ENCODE peak calls at places on chromosomes 11 and 22, in seven cellular contexts. T, N, F, G, W, C and H are unnamed samples.

GRCh38 chr22:42076764-42077485 is 2.6 kb upstream of the SMDT1 start:
- DNase-seq in T (no peak), N (no peak), F (no peak), G (no peak), W (no peak), C (no peak), H (no peak)

GRCh38 chr11:36459046-36459445 is 51.0 kb downstream of the TRAF6 start:
- DNase-seq in T (no peak), N (no peak), F (no peak), G (no peak), W (no peak), C (no peak), H (no peak)

GRCh38 chr22:36104988-36105387 is 55.6 kb downstream of the APOL3 start:
- DNase-seq in T (peak), N (peak), F (no peak), G (no peak), W (peak), C (no peak), H (no peak)

GRCh38 chr11:118176400-118177134 is at the start of gene SCN2B:
- DNase-seq in T (no peak), N (no peak), F (no peak), G (no peak), W (no peak), C (no peak), H (no peak)

GRCh38 chr11:9625728-9626127 is 38.1 kb upstream of the SWAP70 start:
- DNase-seq in T (no peak), N (no peak), F (no peak), G (no peak), W (no peak), C (no peak), H (no peak)

GRCh38 chr22:44881246-44881600 is 128.6 kb downstream of the PHF21B start:
- DNase-seq in T (no peak), N (no peak), F (no peak), G (no peak), W (no peak), C (no peak), H (no peak)

GRCh38 chr11:61425367-61426131 is 4.2 kb downstream of the CPSF7 start:
- DNase-seq in T (no peak), N (no peak), F (no peak), G (no peak), W (no peak), C (no peak), H (no peak)

GRCh38 chr11:96361778-96362177 is 18.8 kb upstream of the MAML2 start:
- DNase-seq in T (peak), N (peak), F (no peak), G (no peak), W (peak), C (no peak), H (no peak)

GRCh38 chr11:119024430-119025098 is 6.0 kb downstream of the TRAPPC4 start:
- DNase-seq in T (no peak), N (no peak), F (no peak), G (no peak), W (no peak), C (no peak), H (no peak)

GRCh38 chr11:121661796-121662508 is 209.2 kb upstream of the SORL1-AS1 start:
- DNase-seq in T (no peak), N (peak), F (no peak), G (no peak), W (peak), C (no peak), H (no peak)